ENCODE peak calls at places on chromosome 19, in six cellular contexts. I, P, K, X, L and F are unnamed samples.
A peak's percentile ranks its signal among the peaks of the same experiment; 100 is the strongest.

GRCh38 chr19:51651216-51651846 is 4.7 kb upstream of the SIGLEC14 start:
- DNase-seq in I (no peak), P (peak; percentile 65), K (no peak), X (no peak), L (no peak), F (no peak)

GRCh38 chr19:8609210-8610040 is 1.1 kb downstream of the ADAMTS10 start:
- DNase-seq in I (no peak), P (no peak), K (peak; percentile 79), X (peak; percentile 68), L (peak; percentile 64), F (peak; percentile 17)

GRCh38 chr19:13492128-13492527 is 14.2 kb downstream of the CACNA1A start:
- DNase-seq in I (no peak), P (no peak), K (no peak), X (no peak), L (no peak), F (no peak)

GRCh38 chr19:1986357-1987162 is 29.0 kb downstream of the BTBD2 start:
- DNase-seq in I (no peak), P (no peak), K (no peak), X (no peak), L (no peak), F (no peak)

GRCh38 chr19:50877338-50877737 is 4.1 kb downstream of the KLK2 start:
- DNase-seq in I (no peak), P (no peak), K (no peak), X (no peak), L (no peak), F (no peak)

GRCh38 chr19:342801-343421 is 1.7 kb downstream of the MIER2 start:
- DNase-seq in I (peak; percentile 85), P (no peak), K (peak; percentile 87), X (no peak), L (no peak), F (no peak)

GRCh38 chr19:36093146-36093662 is 17.7 kb upstream of the OVOL3 start:
- DNase-seq in I (no peak), P (no peak), K (no peak), X (no peak), L (peak; percentile 68), F (no peak)

GRCh38 chr19:47168065-47168464 is 37.4 kb downstream of the SAE1 start:
- DNase-seq in I (no peak), P (no peak), K (no peak), X (no peak), L (no peak), F (no peak)

GRCh38 chr19:17020823-17021222 is 5.8 kb downstream of the CPAMD8 start:
- DNase-seq in I (no peak), P (no peak), K (no peak), X (no peak), L (no peak), F (no peak)

GRCh38 chr19:2394054-2394668 is 33.2 kb downstream of the TIMM13 start:
- DNase-seq in I (no peak), P (no peak), K (no peak), X (no peak), L (no peak), F (no peak)

GRCh38 chr19:5434970-5435641 is 20.1 kb upstream of the ZNRF4 start:
- DNase-seq in I (no peak), P (no peak), K (no peak), X (no peak), L (peak; percentile 67), F (no peak)

GRCh38 chr19:48539503-48540096 is 12.4 kb upstream of the SULT2B1 start:
- DNase-seq in I (no peak), P (no peak), K (peak; percentile 54), X (peak; percentile 61), L (no peak), F (peak; percentile 83)

GRCh38 chr19:737591-738093 is 13.3 kb upstream of the MISP start:
- DNase-seq in I (no peak), P (peak; percentile 23), K (no peak), X (peak; percentile 45), L (peak; percentile 81), F (peak; percentile 12)

GRCh38 chr19:17339088-17339741 is 1.9 kb downstream of the GTPBP3 start:
- DNase-seq in I (no peak), P (no peak), K (no peak), X (no peak), L (peak; percentile 83), F (no peak)

GRCh38 chr19:1045247-1045603 is 5.3 kb downstream of the ABCA7 start:
- DNase-seq in I (no peak), P (no peak), K (peak; percentile 24), X (no peak), L (peak; percentile 87), F (no peak)

GRCh38 chr19:50398675-50399367 is 14.7 kb downstream of the POLD1 start:
- DNase-seq in I (no peak), P (no peak), K (no peak), X (no peak), L (no peak), F (no peak)

GRCh38 chr19:35767288-35768081 is 7.9 kb upstream of the ARHGAP33 start:
- DNase-seq in I (peak; percentile 58), P (no peak), K (no peak), X (peak; percentile 82), L (no peak), F (no peak)

GRCh38 chr19:15154002-15154612 is 46.7 kb downstream of the NOTCH3 start:
- DNase-seq in I (no peak), P (no peak), K (no peak), X (peak; percentile 40), L (no peak), F (no peak)